ENCODE peak calls at places on chromosomes 13 and 19, in five cellular contexts. D is DND-41, B is iPS DF 6.9, O is psoas muscle, Y is pancreas. Q is an unnamed sample. For H3K27me3 and H3K4me1, the result is how much of the 10 kb centered on the place peaks cover.

GRCh38 chr13:75101997-75102720 is 379.8 kb downstream of the TBC1D4 start:
- DNase-seq in D (peak), B (no peak), O (no peak), Y (no peak), Q (no peak)

GRCh38 chr19:10516671-10517286 is 468 bp downstream of the S1PR5 start:
- DNase-seq in D (no peak), B (no peak), O (no peak), Y (no peak), Q (no peak)

GRCh38 chr13:50911051-50911690 is 1.6 kb downstream of the RNASEH2B start:
- DNase-seq in D (peak), B (no peak), O (no peak), Y (no peak), Q (no peak)

GRCh38 chr19:34904846-34905527 is 21.7 kb upstream of the ZNF30 start:
- DNase-seq in D (no peak), B (no peak), O (no peak), Y (no peak), Q (peak)

GRCh38 chr19:11759805-11760204 is 7.0 kb upstream of the ZNF441 start:
- DNase-seq in D (no peak), B (no peak), O (no peak), Y (no peak), Q (no peak)

GRCh38 chr19:19372656-19373416 is 32.6 kb upstream of the GATAD2A start:
- DNase-seq in D (no peak), B (no peak), O (peak), Y (no peak), Q (peak)

GRCh38 chr19:2724148-2724557 is 3.0 kb upstream of the DIRAS1 start:
- DNase-seq in D (no peak), B (no peak), O (no peak), Y (no peak), Q (no peak)

GRCh38 chr13:50030315-50030714 is 15.1 kb downstream of the KCNRG start:
- DNase-seq in D (no peak), B (no peak), O (no peak), Y (no peak), Q (no peak)

GRCh38 chr13:95573226-95573625 is 20.7 kb downstream of the CLDN10 start:
- DNase-seq in D (no peak), B (no peak), O (no peak), Y (no peak), Q (no peak)

GRCh38 chr13:102495663-102496062 is 93.8 kb upstream of the FGF14 start:
- DNase-seq in D (no peak), B (no peak), O (no peak), Y (no peak), Q (no peak)

GRCh38 chr13:112722433-112723250 is 32.8 kb downstream of the ATP11A start:
- DNase-seq in D (no peak), B (no peak), O (no peak), Y (no peak), Q (peak)

GRCh38 chr13:107941345-107942029 is 273.8 kb downstream of the LIG4 start:
- DNase-seq in D (no peak), B (no peak), O (no peak), Y (no peak), Q (no peak)

GRCh38 chr13:98506343-98507059 is 70.4 kb downstream of the STK24 start:
- DNase-seq in D (no peak), B (no peak), O (no peak), Y (no peak), Q (peak)

GRCh38 chr19:5495792-5496191 is 40.6 kb downstream of the ZNRF4 start:
- DNase-seq in D (no peak), B (no peak), O (no peak), Y (no peak), Q (no peak)

GRCh38 chr19:1425102-1425842 is 12.9 kb upstream of the RPS15 start:
- DNase-seq in D (no peak), B (no peak), O (no peak), Y (no peak), Q (no peak)

GRCh38 chr13:47111499-47111898 is 214.6 kb upstream of the HTR2A start:
- DNase-seq in D (no peak), B (no peak), O (no peak), Y (no peak), Q (no peak)

GRCh38 chr13:86729206-86729605 is 930.0 kb upstream of the SLITRK6 start:
- DNase-seq in D (no peak), B (no peak), O (no peak), Y (no peak), Q (no peak)

GRCh38 chr19:51071006-51071405 is 6.1 kb upstream of the KLK13 start:
- DNase-seq in D (no peak), B (no peak), O (no peak), Y (no peak), Q (no peak)

GRCh38 chr13:33322965-33323668 is 37.6 kb upstream of the STARD13 start:
- DNase-seq in D (no peak), B (no peak), O (no peak), Y (no peak), Q (no peak)

GRCh38 chr19:39008137-39008536 is 24.2 kb downstream of the FBXO27 start:
- DNase-seq in D (no peak), B (no peak), O (no peak), Y (no peak), Q (no peak)

GRCh38 chr13:28299941-28300340 is 161.6 kb downstream of the PAN3 start:
- DNase-seq in D (no peak), B (no peak), O (no peak), Y (no peak), Q (no peak)

GRCh38 chr13:98890186-98890585 is 87.7 kb downstream of the DOCK9 start:
- DNase-seq in D (no peak), B (no peak), O (no peak), Y (no peak), Q (no peak)

GRCh38 chr13:90999401-90999800 is 348.1 kb upstream of the MIR17HG start:
- DNase-seq in D (no peak), B (no peak), O (no peak), Y (no peak), Q (no peak)

GRCh38 chr19:48966541-48967345 is 1.6 kb downstream of the FTL start:
- DNase-seq in D (no peak), B (no peak), O (no peak), Y (no peak), Q (no peak)

GRCh38 chr13:40963927-40964326 is 55.2 kb downstream of the ELF1 start:
- DNase-seq in D (no peak), B (no peak), O (no peak), Y (no peak), Q (no peak)

GRCh38 chr13:98532254-98532653 is 44.7 kb downstream of the STK24 start:
- DNase-seq in D (no peak), B (no peak), O (no peak), Y (no peak), Q (no peak)

GRCh38 chr13:109426690-109426990 is 359.7 kb downstream of the IRS2 start:
- DNase-seq in D (no peak), B (no peak), O (no peak), Y (no peak), Q (no peak)

GRCh38 chr13:20258963-20259288 is 26.8 kb upstream of the GJB6 start:
- DNase-seq in D (no peak), B (no peak), O (no peak), Y (no peak), Q (no peak)

GRCh38 chr19:359653-359925 is 15.0 kb upstream of the MIER2 start:
- DNase-seq in D (no peak), B (no peak), O (no peak), Y (no peak), Q (no peak)
- H3K27me3 ChIP-seq in D (under half), B (under half), O (under half), Y (under half), Q (under half)

GRCh38 chr13:113815151-113816058 is 48.5 kb downstream of the GAS6 start:
- DNase-seq in D (peak), B (no peak), O (no peak), Y (no peak), Q (peak)
- H3K4me1 ChIP-seq in D (under half), B (under half), O (under half), Y (under half), Q (half or more)

GRCh38 chr19:37930416-37930815 is 23.4 kb downstream of the SIPA1L3 start:
- DNase-seq in D (no peak), B (no peak), O (no peak), Y (no peak), Q (no peak)

GRCh38 chr19:37926711-37927110 is 19.7 kb downstream of the SIPA1L3 start:
- DNase-seq in D (no peak), B (no peak), O (no peak), Y (no peak), Q (no peak)

GRCh38 chr19:37929512-37929911 is 22.5 kb downstream of the SIPA1L3 start:
- DNase-seq in D (no peak), B (no peak), O (no peak), Y (no peak), Q (no peak)

GRCh38 chr19:37926255-37926654 is 19.2 kb downstream of the SIPA1L3 start:
- DNase-seq in D (no peak), B (no peak), O (no peak), Y (no peak), Q (no peak)

GRCh38 chr19:37928527-37929286 is 21.7 kb downstream of the SIPA1L3 start:
- DNase-seq in D (no peak), B (no peak), O (no peak), Y (no peak), Q (peak)
- H3K27ac ChIP-seq in D (no peak), B (no peak), O (no peak), Y (no peak), Q (no peak)

DNA sequence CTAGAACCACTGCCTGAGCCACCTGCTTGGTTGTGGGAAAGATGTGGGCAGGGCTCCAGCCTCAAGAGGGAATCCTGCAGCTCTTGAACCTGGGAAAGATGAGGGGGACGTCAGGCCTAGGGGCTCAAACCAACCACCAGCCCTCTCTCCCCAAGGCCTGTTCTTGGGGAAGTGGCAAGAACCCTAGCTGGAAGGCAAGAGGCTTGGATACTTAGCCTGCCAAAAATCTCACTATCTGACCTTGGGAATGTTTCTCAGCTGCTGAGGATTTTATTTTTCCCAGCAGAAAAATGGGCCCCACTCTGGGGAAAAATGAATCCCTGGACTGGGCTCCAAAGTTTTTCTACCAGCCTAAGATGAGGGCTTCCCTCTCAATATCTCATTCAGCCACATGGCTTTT is 4.6 kb downstream of the USHBP1 start:
- DNase-seq in D (no peak), B (no peak), O (no peak), Y (no peak), Q (no peak)
- H3K27me3 ChIP-seq in D (under half), B (under half), O (under half), Y (under half), Q (under half)

DNA sequence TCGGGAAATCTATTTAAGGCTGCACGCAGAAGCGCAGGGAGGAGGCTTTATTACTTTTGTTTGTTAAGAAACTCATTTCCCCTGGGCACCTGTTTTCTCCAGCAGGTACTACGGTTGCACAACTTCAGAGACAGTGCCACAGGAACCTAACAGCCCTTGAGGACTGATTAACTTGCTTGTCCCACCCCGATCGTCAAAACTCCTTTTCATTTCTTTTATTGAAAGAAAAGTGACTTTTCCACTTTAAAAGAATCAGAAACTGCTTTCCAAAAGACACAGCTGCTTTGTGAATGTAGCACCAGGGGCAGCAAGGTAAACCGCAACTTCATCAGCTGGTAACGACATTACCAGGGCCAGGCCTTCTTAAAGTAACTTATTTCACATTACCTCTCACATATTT is 1.5 kb downstream of the ANKRD10 start:
- DNase-seq in D (peak), B (no peak), O (no peak), Y (no peak), Q (no peak)
- H3K4me1 ChIP-seq in D (under half), B (under half), O (half or more), Y (under half), Q (half or more)